ENCODE peak calls at places on chromosomes 1 and 21, in seven cellular contexts. M is IMR-90; X is CD4-positive, alpha-beta memory T cell; I is thyroid gland; H is lung; G is esophagus muscularis mucosa; P is psoas muscle. Q is an unnamed sample.

GRCh38 chr1:181021811-181022434 is 747 bp downstream of the STX6 start:
- DNase-seq in M (peak), X (peak), I (peak), H (peak), G (no peak), P (peak), Q (no peak)

GRCh38 chr1:198879711-198880306 is 241.0 kb downstream of the PTPRC start:
- DNase-seq in M (no peak), X (no peak), I (no peak), H (no peak), G (no peak), P (no peak), Q (no peak)

GRCh38 chr1:17140279-17140678 is 21.0 kb upstream of the PADI2 start:
- DNase-seq in M (no peak), X (no peak), I (no peak), H (no peak), G (no peak), P (no peak), Q (no peak)

GRCh38 chr1:70042090-70042716 is 163.2 kb downstream of the LRRC40 start:
- DNase-seq in M (no peak), X (no peak), I (no peak), H (no peak), G (no peak), P (no peak), Q (no peak)

GRCh38 chr1:4631321-4631720 is 23.1 kb upstream of the AJAP1 start:
- DNase-seq in M (no peak), X (no peak), I (no peak), H (no peak), G (no peak), P (no peak), Q (no peak)

GRCh38 chr21:39082656-39083376 is 100.4 kb downstream of the PSMG1 start:
- DNase-seq in M (no peak), X (no peak), I (peak), H (no peak), G (no peak), P (no peak), Q (no peak)

GRCh38 chr1:212856755-212857154 is 1.3 kb upstream of the FLVCR1 start:
- DNase-seq in M (no peak), X (no peak), I (no peak), H (no peak), G (no peak), P (no peak), Q (no peak)

GRCh38 chr1:175757381-175758015 is 14.1 kb upstream of the TNR start:
- DNase-seq in M (no peak), X (peak), I (peak), H (no peak), G (no peak), P (no peak), Q (no peak)

GRCh38 chr1:3463891-3464648 is 9.6 kb downstream of the ARHGEF16 start:
- DNase-seq in M (no peak), X (no peak), I (no peak), H (no peak), G (no peak), P (peak), Q (no peak)

GRCh38 chr1:52792002-52792401 is 50.6 kb upstream of the ZYG11A start:
- DNase-seq in M (peak), X (no peak), I (no peak), H (no peak), G (no peak), P (no peak), Q (no peak)

GRCh38 chr21:42400525-42400924 is 3.2 kb upstream of the UBASH3A start:
- DNase-seq in M (peak), X (no peak), I (no peak), H (no peak), G (no peak), P (no peak), Q (no peak)

GRCh38 chr1:214551052-214551435 is 358 bp downstream of the PTPN14 start:
- DNase-seq in M (no peak), X (no peak), I (peak), H (peak), G (peak), P (peak), Q (no peak)

GRCh38 chr1:47443530-47444316 is 5.9 kb downstream of the FOXD2 start:
- DNase-seq in M (no peak), X (no peak), I (no peak), H (no peak), G (no peak), P (no peak), Q (no peak)

GRCh38 chr1:182869241-182869666 is 30.1 kb downstream of the DHX9 start:
- DNase-seq in M (no peak), X (no peak), I (no peak), H (no peak), G (no peak), P (no peak), Q (no peak)

GRCh38 chr1:246769306-246769705 is 45.1 kb downstream of the SCCPDH start:
- DNase-seq in M (peak), X (no peak), I (no peak), H (no peak), G (no peak), P (peak), Q (peak)

GRCh38 chr1:155892801-155893200 is 18.3 kb downstream of the RIT1 start:
- DNase-seq in M (peak), X (no peak), I (no peak), H (no peak), G (no peak), P (no peak), Q (no peak)

GRCh38 chr1:87826639-87827345 is 498.1 kb downstream of the LMO4 start:
- DNase-seq in M (peak), X (no peak), I (peak), H (peak), G (no peak), P (peak), Q (no peak)

GRCh38 chr1:43565600-43566360 is 35.1 kb downstream of the PTPRF start:
- DNase-seq in M (peak), X (peak), I (peak), H (no peak), G (no peak), P (peak), Q (no peak)

GRCh38 chr1:77370588-77371306 is 88.9 kb downstream of the AK5 start:
- DNase-seq in M (peak), X (no peak), I (no peak), H (no peak), G (no peak), P (no peak), Q (peak)

GRCh38 chr1:77371396-77371795 is 89.6 kb downstream of the AK5 start:
- DNase-seq in M (peak), X (no peak), I (no peak), H (no peak), G (no peak), P (no peak), Q (no peak)

GRCh38 chr1:77375541-77375940 is 93.7 kb downstream of the AK5 start:
- DNase-seq in M (no peak), X (no peak), I (no peak), H (no peak), G (no peak), P (no peak), Q (no peak)

GRCh38 chr1:77373702-77374101 is 91.9 kb downstream of the AK5 start:
- DNase-seq in M (no peak), X (no peak), I (no peak), H (no peak), G (no peak), P (no peak), Q (no peak)

GRCh38 chr1:77370161-77370560 is 88.3 kb downstream of the AK5 start:
- DNase-seq in M (peak), X (no peak), I (no peak), H (no peak), G (no peak), P (no peak), Q (no peak)
- H3K27ac ChIP-seq in M (peak), X (no peak), I (no peak), H (no peak), G (no peak), P (no peak), Q (no peak)

DNA sequence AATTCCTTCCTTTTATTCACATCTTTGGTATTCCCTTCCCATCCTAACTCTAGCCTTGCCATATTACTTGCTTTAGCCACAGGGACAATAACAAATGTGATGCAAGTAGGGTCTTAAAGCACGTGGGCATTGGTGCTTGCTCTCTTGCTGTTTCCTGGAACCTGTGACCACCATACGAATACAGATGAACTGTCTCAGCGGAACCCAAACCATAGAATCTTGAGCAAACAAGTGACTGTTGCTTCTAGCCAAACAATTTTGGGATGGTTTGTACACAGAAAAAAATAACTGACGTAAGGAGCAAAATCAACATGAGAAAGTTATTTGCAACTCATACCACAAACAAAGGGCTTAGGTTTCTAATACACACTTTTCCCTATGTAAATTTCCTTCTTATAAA is 15.2 kb upstream of the VTCN1 start:
- DNase-seq in M (no peak), X (no peak), I (no peak), H (no peak), G (no peak), P (no peak), Q (no peak)
- H3K27ac ChIP-seq in M (no peak), X (no peak), I (no peak), H (no peak), G (no peak), P (no peak), Q (no peak)

GRCh38 chr21:46636181-46636512 is 673 bp downstream of the PRMT2 start:
- DNase-seq in M (no peak), X (no peak), I (no peak), H (no peak), G (no peak), P (no peak), Q (no peak)
- H3K27ac ChIP-seq in M (peak), X (peak), I (peak), H (peak), G (peak), P (peak), Q (peak)

DNA sequence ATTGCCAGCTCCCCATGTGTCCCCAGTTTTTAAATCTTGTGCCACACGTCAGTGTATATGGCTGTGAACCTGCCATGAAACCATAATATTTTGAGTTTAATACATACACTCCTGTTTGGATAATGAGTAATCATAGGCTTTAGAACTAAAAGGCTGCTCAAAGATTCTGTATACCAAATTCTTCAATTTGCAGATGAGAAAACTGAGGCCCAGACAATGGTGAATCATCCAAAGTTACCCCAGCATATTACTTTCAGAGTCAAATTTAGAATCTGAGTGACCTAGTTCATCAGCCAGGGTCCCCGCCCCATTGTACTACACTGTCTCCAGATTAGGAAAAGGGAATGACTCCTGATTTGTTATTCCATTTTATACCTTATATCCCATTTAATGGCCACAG is 224.6 kb downstream of the FGGY start:
- DNase-seq in M (peak), X (no peak), I (no peak), H (no peak), G (no peak), P (peak), Q (no peak)
- H3K27ac ChIP-seq in M (peak), X (no peak), I (peak), H (no peak), G (peak), P (peak), Q (no peak)

GRCh38 chr1:6588128-6588892 is 8.5 kb downstream of the ZBTB48 start:
- DNase-seq in M (no peak), X (no peak), I (no peak), H (peak), G (no peak), P (no peak), Q (no peak)

GRCh38 chr1:6588893-6589481 is 9.2 kb downstream of the ZBTB48 start:
- DNase-seq in M (no peak), X (no peak), I (no peak), H (no peak), G (no peak), P (peak), Q (no peak)

GRCh38 chr1:6591222-6591621 is 11.4 kb downstream of the ZBTB48 start:
- DNase-seq in M (no peak), X (no peak), I (no peak), H (no peak), G (no peak), P (peak), Q (no peak)

GRCh38 chr1:6591644-6592043 is 11.0 kb downstream of the KLHL21 start:
- DNase-seq in M (no peak), X (no peak), I (no peak), H (no peak), G (no peak), P (no peak), Q (no peak)

GRCh38 chr1:6590046-6590445 is 10.3 kb downstream of the ZBTB48 start:
- DNase-seq in M (no peak), X (no peak), I (no peak), H (no peak), G (no peak), P (no peak), Q (no peak)
- H3K27ac ChIP-seq in M (no peak), X (no peak), I (no peak), H (no peak), G (peak), P (peak), Q (peak)

DNA sequence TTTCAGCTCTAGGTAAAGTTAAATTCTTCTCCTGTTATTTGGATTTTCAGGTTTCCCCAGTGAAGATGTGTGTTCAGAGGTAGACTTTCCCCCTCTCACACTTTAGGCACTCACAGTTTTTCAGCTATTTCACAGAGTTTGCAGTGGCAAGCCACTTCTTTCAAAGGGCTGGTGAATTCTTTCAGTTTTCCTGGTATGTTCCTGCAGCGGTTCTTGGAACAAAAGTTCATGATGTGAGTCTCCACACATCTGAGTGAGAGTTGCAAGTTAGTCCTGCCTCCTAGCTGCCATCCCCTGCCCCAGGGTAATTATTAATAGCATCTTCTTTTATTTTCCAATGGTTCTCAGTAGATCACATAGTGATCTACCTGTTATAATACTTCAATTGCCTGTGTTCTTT is 27.3 kb upstream of the CD84 start:
- DNase-seq in M (no peak), X (no peak), I (no peak), H (no peak), G (no peak), P (no peak), Q (no peak)
- H3K27ac ChIP-seq in M (no peak), X (peak), I (no peak), H (no peak), G (no peak), P (no peak), Q (no peak)

Q was measured in epithelial cell of prostate.